ENCODE peak calls at places on chromosomes 7 and 10, in six cellular contexts. K is neuronal stem cell, M is mesenchymal stem cell, A is IMR-90, B is H1, X is trophoblast cell. P is an unnamed sample.
A peak's percentile ranks its signal among the peaks of the same experiment; 100 is the strongest.

GRCh38 chr7:7537711-7538110 is 2.0 kb upstream of the COL28A1 start:
- DNase-seq in M (no peak), K (no peak), B (no peak), X (no peak), A (no peak), P (no peak)

GRCh38 chr7:44141221-44141850 is at the start of gene MYL7:
- DNase-seq in B (no peak), X (no peak), M (no peak), K (no peak), A (no peak), P (peak; percentile 97)

GRCh38 chr10:78656815-78657621 is 411.7 kb upstream of the ZMIZ1 start:
- DNase-seq in K (peak; percentile 99), B (no peak), A (no peak), X (no peak), M (peak; percentile 33), P (peak; percentile 3)

GRCh38 chr10:73857446-73857845 is 16.9 kb downstream of the CAMK2G start:
- DNase-seq in B (no peak), M (no peak), X (no peak), K (no peak), A (no peak), P (no peak)

GRCh38 chr7:40945788-40946187 is 757.1 kb downstream of the INHBA start:
- DNase-seq in X (peak; percentile 77), M (no peak), K (no peak), A (no peak), B (no peak), P (no peak)

GRCh38 chr10:28295346-28295745 is 7.5 kb downstream of the MPP7 start:
- DNase-seq in K (no peak), B (no peak), M (no peak), A (no peak), X (no peak), P (no peak)

GRCh38 chr7:64887756-64888508 is 15.1 kb upstream of the ZNF273 start:
- DNase-seq in K (no peak), B (peak; percentile 46), M (no peak), A (no peak), X (no peak), P (peak; percentile 84)

GRCh38 chr7:64307254-64308018 is 6.3 kb upstream of the ZNF736 start:
- DNase-seq in M (no peak), B (no peak), A (peak; percentile 68), K (peak; percentile 0), X (peak; percentile 93), P (peak; percentile 63)

GRCh38 chr10:28250782-28251181 is 52.1 kb downstream of the MPP7 start:
- DNase-seq in A (peak; percentile 51), B (no peak), X (peak; percentile 74), K (no peak), M (peak; percentile 30), P (no peak)

GRCh38 chr7:29479606-29480200 is 83.9 kb upstream of the PRR15 start:
- DNase-seq in M (peak; percentile 29), A (no peak), K (peak; percentile 54), X (no peak), B (no peak), P (no peak)

GRCh38 chr7:157877298-157877840 is 540.6 kb downstream of the DNAJB6 start:
- DNase-seq in B (no peak), A (no peak), K (no peak), X (no peak), M (no peak), P (no peak)

GRCh38 chr10:44984671-44985101 is 6.1 kb upstream of the DEPP1 start:
- DNase-seq in X (no peak), A (no peak), M (no peak), K (no peak), B (no peak), P (no peak)

GRCh38 chr10:107616031-107616430 is 451.5 kb upstream of the SORCS1 start:
- DNase-seq in M (peak; percentile 28), X (no peak), K (no peak), B (no peak), A (no peak), P (no peak)

GRCh38 chr7:132773527-132773956 is 197.3 kb upstream of the PLXNA4 start:
- DNase-seq in X (no peak), M (no peak), B (no peak), K (no peak), A (peak; percentile 54), P (no peak)

GRCh38 chr10:52359466-52359865 is 45.4 kb downstream of the DKK1 start:
- DNase-seq in B (no peak), A (peak; percentile 4), X (no peak), K (no peak), M (no peak), P (no peak)

GRCh38 chr7:39824801-39825200 is 125.3 kb upstream of the CDK13 start:
- DNase-seq in X (no peak), A (no peak), B (no peak), K (no peak), M (no peak), P (no peak)

GRCh38 chr7:132738254-132738653 is 162.0 kb upstream of the PLXNA4 start:
- DNase-seq in A (peak; percentile 92), B (no peak), M (peak; percentile 12), X (no peak), K (no peak), P (no peak)

GRCh38 chr10:15735766-15736165 is 16.0 kb upstream of the ITGA8 start:
- DNase-seq in B (no peak), K (no peak), M (no peak), A (no peak), X (no peak), P (no peak)

GRCh38 chr10:24349379-24350110 is 140.6 kb downstream of the KIAA1217 start:
- DNase-seq in X (peak; percentile 36), M (no peak), K (no peak), A (peak; percentile 85), B (no peak), P (no peak)

GRCh38 chr10:13376771-13377170 is 28.7 kb upstream of the SEPHS1 start:
- DNase-seq in X (peak; percentile 92), K (no peak), A (no peak), B (no peak), M (no peak), P (no peak)

GRCh38 chr7:149205690-149206381 is 10.5 kb downstream of the ZNF282 start:
- DNase-seq in M (no peak), X (peak; percentile 66), B (no peak), A (no peak), K (no peak), P (no peak)
- H3K4me3 ChIP-seq in M (no peak overlapping the region), X (no peak overlapping the region), B (no peak overlapping the region), A (no peak overlapping the region), K (no peak overlapping the region), P (no peak overlapping the region)

DNA sequence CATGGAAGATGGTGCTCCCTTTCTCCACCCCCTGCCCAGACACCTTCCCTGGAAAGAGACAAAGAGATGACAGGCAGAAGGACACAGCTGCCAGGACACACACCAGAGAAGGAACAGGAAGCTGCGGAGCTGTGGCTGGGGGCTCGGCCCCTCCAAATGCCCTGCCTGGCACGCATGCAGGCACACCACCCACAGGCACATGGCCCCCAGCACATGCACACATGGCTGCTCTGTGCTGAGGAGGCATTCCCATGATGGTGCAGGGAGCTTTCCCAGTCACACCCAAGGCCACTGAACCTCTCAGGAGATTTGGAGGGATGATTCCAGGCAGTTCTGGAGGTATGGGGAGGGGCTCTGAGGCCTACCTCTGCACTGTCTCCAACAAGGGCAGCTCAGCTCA is 143.3 kb downstream of the GRID1 start:
- DNase-seq in X (no peak), K (no peak), M (no peak), A (no peak), B (no peak), P (no peak)
- H2AK5ac ChIP-seq in X (no peak overlapping the region), K (peak overlapping the region; percentile 88), M (no peak overlapping the region), A (no peak overlapping the region), B (peak overlapping the region; percentile 75), P (no peak overlapping the region)

DNA sequence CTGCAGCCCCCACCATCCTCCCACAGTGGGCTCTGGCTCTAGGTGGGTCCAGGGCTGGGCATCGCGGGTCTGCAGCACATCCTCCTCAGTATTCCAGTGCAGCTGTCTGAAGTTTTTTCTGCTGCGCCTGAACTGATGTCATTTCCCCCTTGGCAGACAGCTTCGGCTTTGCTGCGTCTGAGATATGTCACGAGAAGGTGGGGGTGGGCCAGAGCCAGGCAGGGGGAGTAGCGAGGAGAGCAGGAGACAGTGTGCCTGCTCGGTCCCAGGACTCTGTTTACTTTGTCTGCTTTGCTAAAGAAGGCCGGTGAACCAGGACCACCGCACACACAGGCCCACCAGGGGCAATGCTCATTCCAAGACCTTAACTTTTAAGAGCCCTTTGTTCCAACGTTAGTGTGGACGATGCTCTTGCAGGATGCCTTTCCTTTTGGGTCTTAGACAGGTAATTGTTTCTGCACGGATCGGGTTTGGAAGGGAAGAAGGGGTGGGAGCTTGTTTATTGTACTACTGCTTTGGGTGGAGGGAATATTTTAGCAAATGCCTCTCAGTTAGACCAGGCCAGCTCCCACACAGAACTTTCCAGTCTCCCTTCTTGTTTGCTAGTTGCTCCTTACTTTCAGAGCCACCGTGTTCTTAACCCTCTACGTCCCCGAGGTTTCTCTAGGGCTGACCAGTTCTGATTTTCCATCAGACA is 32.4 kb downstream of the WBP1L start:
- DNase-seq in M (peak; percentile 97), A (peak; percentile 91), B (no peak), K (no peak), X (peak; percentile 46), P (peak; percentile 82)
- H3K4me3 ChIP-seq in M (peak overlapping the region; percentile 77), A (peak overlapping the region; percentile 22), B (peak overlapping the region; percentile 41), K (peak overlapping the region; percentile 50), X (peak overlapping the region; percentile 47), P (no peak overlapping the region)

GRCh38 chr10:97643586-97643985 is 3.1 kb downstream of the PI4K2A start:
- DNase-seq in X (no peak), K (no peak), M (no peak), B (no peak), A (no peak), P (no peak)

GRCh38 chr10:97648557-97649404 is 8.3 kb downstream of the PI4K2A start:
- DNase-seq in K (no peak), X (peak; percentile 83), A (peak; percentile 96), B (no peak), M (peak; percentile 93), P (peak; percentile 13)

GRCh38 chr10:97651773-97652172 is 11.3 kb downstream of the PI4K2A start:
- DNase-seq in X (peak; percentile 96), B (no peak), M (peak; percentile 56), A (no peak), K (no peak), P (peak; percentile 15)

GRCh38 chr10:97644961-97645360 is 4.5 kb downstream of the PI4K2A start:
- DNase-seq in K (no peak), B (no peak), X (no peak), A (no peak), M (no peak), P (no peak)

DNA sequence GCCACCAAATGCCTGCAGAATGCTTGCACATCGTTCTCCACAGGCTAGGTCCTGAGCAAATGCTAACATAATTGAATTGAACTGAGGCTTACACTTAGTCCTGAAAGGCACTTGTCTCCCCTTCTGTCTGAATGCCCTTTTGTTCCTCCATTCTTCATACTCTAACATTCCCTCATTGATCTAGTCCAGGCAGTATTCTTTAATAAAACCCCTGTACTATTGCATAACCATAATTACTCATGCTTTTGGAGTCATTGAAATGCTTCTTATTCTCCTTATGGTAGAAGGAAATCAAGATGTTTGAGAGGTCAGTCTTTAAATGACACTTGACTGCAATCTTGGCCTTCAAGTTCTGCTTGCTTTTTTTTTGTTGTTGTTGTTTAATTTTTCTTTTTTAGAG is 7.1 kb downstream of the PI4K2A start:
- DNase-seq in K (no peak), A (peak; percentile 57), X (peak; percentile 73), B (no peak), M (peak; percentile 53), P (no peak)
- H2AK5ac ChIP-seq in K (no peak overlapping the region), A (peak overlapping the region; percentile 64), X (no peak overlapping the region), B (no peak overlapping the region), M (no peak overlapping the region), P (no peak overlapping the region)